ENCODE peak calls at places on chromosomes 6 and 20, in four cellular contexts. V is nucleus accumbens; I is EH; B is stimulated activated CD8-positive, alpha-beta memory T cell treated with anti-CD3 and anti-CD28 coated beads, Interleukin-15, amount 100 ng/mL, for 48 hours. C is an unnamed sample.

GRCh38 chr6:5718231-5718947 is 288.3 kb downstream of the NRN1 start:
- DNase-seq in V (no peak), I (no peak), B (no peak), C (no peak)

GRCh38 chr20:6646237-6646636 is 121.2 kb upstream of the BMP2 start:
- DNase-seq in V (no peak), I (no peak), B (no peak), C (no peak)

GRCh38 chr20:32957451-32957850 is 46.8 kb downstream of the SUN5 start:
- DNase-seq in V (no peak), I (no peak), B (no peak), C (no peak)

GRCh38 chr20:18072532-18072931 is 14.8 kb upstream of the OVOL2 start:
- DNase-seq in V (no peak), I (no peak), B (no peak), C (no peak)

GRCh38 chr6:161829186-161829794 is 555.4 kb upstream of the AGPAT4 start:
- DNase-seq in V (no peak), I (no peak), B (no peak), C (no peak)

GRCh38 chr6:111602481-111603404 is 2.9 kb downstream of the TRAF3IP2 start:
- DNase-seq in V (no peak), I (peak; percentile 98), B (no peak), C (no peak)

GRCh38 chr6:3222506-3223038 is 4.9 kb downstream of the TUBB2B start:
- DNase-seq in V (no peak), I (no peak), B (no peak), C (no peak)

GRCh38 chr6:84282566-84282965 is 55.1 kb upstream of the CEP162 start:
- DNase-seq in V (no peak), I (peak; percentile 50), B (no peak), C (no peak)

GRCh38 chr20:35200255-35200654 is 26.2 kb upstream of the MMP24 start:
- DNase-seq in V (no peak), I (peak; percentile 88), B (no peak), C (no peak)

GRCh38 chr20:44430270-44431065 is 45.2 kb upstream of the TTPAL start:
- DNase-seq in V (no peak), I (no peak), B (no peak), C (no peak)

GRCh38 chr20:50635676-50636600 is 55.4 kb downstream of the RIPOR3 start:
- DNase-seq in V (peak; percentile 40), I (peak; percentile 38), B (peak; percentile 28), C (peak; percentile 85)

GRCh38 chr6:41682497-41682961 is 44.3 kb downstream of the MDFI start:
- DNase-seq in V (no peak), I (no peak), B (no peak), C (no peak)

GRCh38 chr20:61556116-61556515 is 304.1 kb downstream of the CDH4 start:
- DNase-seq in V (no peak), I (peak; percentile 95), B (no peak), C (no peak)

GRCh38 chr6:157755752-157756411 is 67.2 kb upstream of the SNX9 start:
- DNase-seq in V (no peak), I (no peak), B (peak; percentile 70), C (no peak)